ENCODE peak calls at places on chromosomes 13 and 19, in seven cellular contexts. P is activated naive CD4-positive, alpha-beta T cell; M is T-helper 2 cell treated with Interferon-gamma antibody and Interleukin-4, amounts not matched to agents 5 μg/mL and 100 μg/mL, for 36 hours; Z is nephron progenitor cell; C is GF-D8; W is EL; U is SHP77 treated with DMSO at 0.1 percent for 48 hours. T is an unnamed sample.

GRCh38 chr13:35782793-35783192 is 306.3 kb upstream of the MAB21L1 start:
- DNase-seq in U (no peak), Z (no peak), M (no peak), P (no peak), C (no peak), W (no peak), T (no peak)

GRCh38 chr13:106617561-106617960 is 49.6 kb upstream of the ARGLU1 start:
- DNase-seq in Z (no peak), U (no peak), M (no peak), P (no peak), W (peak; percentile 36), C (no peak), T (peak; percentile 79)

GRCh38 chr13:25494708-25495411 is 123.1 kb downstream of the ATP8A2 start:
- DNase-seq in M (no peak), U (no peak), Z (no peak), W (no peak), C (no peak), P (no peak), T (no peak)

GRCh38 chr19:35928507-35928906 is 7.7 kb upstream of the LRFN3 start:
- DNase-seq in W (no peak), U (no peak), M (no peak), C (no peak), Z (no peak), P (no peak), T (no peak)

GRCh38 chr13:91922969-91923592 is 524.7 kb downstream of the GPC5 start:
- DNase-seq in M (no peak), P (no peak), Z (no peak), W (no peak), C (no peak), U (no peak), T (no peak)

GRCh38 chr13:49869514-49869913 is 66.6 kb downstream of the SPRYD7 start:
- DNase-seq in C (no peak), U (no peak), P (no peak), W (peak; percentile 11), M (no peak), Z (no peak), T (no peak)

GRCh38 chr19:57269515-57270250 is 10.6 kb upstream of the ZNF460 start:
- DNase-seq in U (no peak), Z (no peak), M (no peak), C (no peak), P (no peak), W (peak; percentile 89), T (no peak)

GRCh38 chr13:57629821-57630235 is 1.7 kb upstream of the PCDH17 start:
- DNase-seq in U (peak; percentile 89), C (no peak), P (no peak), W (no peak), M (no peak), Z (peak; percentile 96), T (peak; percentile 80)

GRCh38 chr13:48431431-48431830 is 18.5 kb upstream of the LPAR6 start:
- DNase-seq in U (no peak), C (peak; percentile 17), P (no peak), Z (no peak), W (peak; percentile 36), M (no peak), T (no peak)

GRCh38 chr13:37534181-37534580 is 64.4 kb downstream of the POSTN start:
- DNase-seq in W (peak; percentile 60), Z (no peak), P (no peak), M (no peak), U (no peak), C (no peak), T (no peak)

GRCh38 chr19:16076958-16077611 is 790 bp downstream of the TPM4 start:
- DNase-seq in W (no peak), U (no peak), Z (peak; percentile 50), P (no peak), C (no peak), M (no peak), T (no peak)

GRCh38 chr13:97238883-97239282 is 16.8 kb downstream of the MBNL2 start:
- DNase-seq in C (no peak), P (no peak), U (no peak), W (no peak), M (no peak), Z (no peak), T (no peak)

GRCh38 chr13:32538234-32538620 is 368 bp downstream of the N4BP2L2 start:
- DNase-seq in C (no peak), W (peak; percentile 52), Z (peak; percentile 33), U (no peak), P (no peak), M (no peak), T (no peak)

GRCh38 chr13:94233401-94233800 is 246.1 kb downstream of the DCT start:
- DNase-seq in M (no peak), C (no peak), Z (peak; percentile 3), P (no peak), W (peak; percentile 90), U (no peak), T (peak; percentile 44)

GRCh38 chr13:20684535-20684934 is 19.0 kb upstream of the IL17D start:
- DNase-seq in C (no peak), U (no peak), P (no peak), Z (no peak), W (no peak), M (no peak), T (no peak)

GRCh38 chr13:37914781-37915391 is 45.3 kb upstream of the TRPC4 start:
- DNase-seq in M (no peak), C (no peak), U (no peak), Z (no peak), W (peak; percentile 22), P (no peak), T (no peak)

GRCh38 chr13:25756916-25757315 is 294.9 kb downstream of the SHISA2 start:
- DNase-seq in C (no peak), U (no peak), P (no peak), Z (no peak), M (no peak), W (no peak), T (no peak)

GRCh38 chr19:34171539-34171876 is 796 bp upstream of the LSM14A start:
- DNase-seq in P (no peak), M (peak; percentile 74), C (no peak), U (no peak), W (peak; percentile 70), Z (no peak), T (no peak)

GRCh38 chr13:19150712-19151228 is 30.9 kb downstream of the TUBA3C start:
- DNase-seq in M (no peak), P (no peak), W (no peak), Z (no peak), C (no peak), U (no peak), T (no peak)

GRCh38 chr19:2191456-2191931 is 27.8 kb downstream of the DOT1L start:
- DNase-seq in M (no peak), Z (no peak), U (no peak), W (no peak), P (no peak), C (no peak), T (no peak)

GRCh38 chr13:72284791-72285190 is 417.8 kb upstream of the DACH1 start:
- DNase-seq in U (no peak), W (peak; percentile 25), C (no peak), P (no peak), Z (no peak), M (no peak), T (no peak)

GRCh38 chr19:30284209-30284608 is 88.0 kb upstream of the ZNF536 start:
- DNase-seq in P (no peak), W (no peak), C (no peak), U (no peak), M (no peak), Z (no peak), T (no peak)

GRCh38 chr19:13228561-13228960 is 78.3 kb downstream of the IER2 start:
- DNase-seq in P (no peak), U (no peak), Z (no peak), M (no peak), C (no peak), W (no peak), T (no peak)

GRCh38 chr19:11833541-11833940 is 15.0 kb upstream of the ZNF439 start:
- DNase-seq in P (no peak), U (no peak), C (no peak), W (no peak), M (no peak), Z (no peak), T (no peak)

GRCh38 chr19:46392837-46393236 is 20.5 kb downstream of the CCDC8 start:
- DNase-seq in P (no peak), W (no peak), U (no peak), Z (no peak), C (no peak), M (no peak), T (no peak)

GRCh38 chr13:31038834-31039552 is 106.5 kb downstream of the TEX26 start:
- DNase-seq in Z (no peak), P (no peak), U (no peak), M (peak; percentile 57), W (peak; percentile 45), C (peak; percentile 96), T (no peak)

GRCh38 chr13:99078014-99078771 is 100.3 kb upstream of the DOCK9 start:
- DNase-seq in U (no peak), W (no peak), Z (no peak), M (no peak), P (no peak), C (no peak), T (no peak)

GRCh38 chr19:41702208-41702651 is 6.2 kb upstream of the CEACAM5 start:
- DNase-seq in P (no peak), M (no peak), Z (no peak), W (peak; percentile 86), U (no peak), C (no peak), T (no peak)

GRCh38 chr13:51858433-51859247 is 3.1 kb upstream of the CCDC70 start:
- DNase-seq in M (no peak), W (no peak), C (no peak), Z (no peak), P (no peak), U (no peak), T (no peak)

GRCh38 chr13:51906581-51906980 is 44.8 kb downstream of the CCDC70 start:
- DNase-seq in P (no peak), W (no peak), M (no peak), C (no peak), U (no peak), Z (no peak), T (no peak)

GRCh38 chr19:15251749-15252397 is 19.6 kb upstream of the EPHX3 start:
- DNase-seq in P (no peak), C (no peak), M (no peak), U (no peak), W (peak; percentile 95), Z (peak; percentile 90), T (no peak)